ENCODE peak calls at places on chromosome 9, in six cellular contexts. P is body of pancreas, D is esophagus muscularis mucosa, J is tibial nerve, U is AG04450, Z is PC-3. G is an unnamed sample.

GRCh38 chr9:105508530-105508929 is 49.4 kb upstream of the FKTN start:
- DNase-seq in Z (no peak), U (no peak), D (no peak), P (no peak), J (no peak), G (no peak)

GRCh38 chr9:108056083-108056804 is 566.7 kb upstream of the KLF4 start:
- DNase-seq in Z (peak; percentile 79), P (no peak), U (no peak), J (no peak), D (no peak), G (no peak)

GRCh38 chr9:21668504-21668903 is 133.9 kb upstream of the MTAP start:
- DNase-seq in D (no peak), Z (no peak), U (no peak), P (no peak), J (no peak), G (no peak)

GRCh38 chr9:35680331-35681105 is 6.8 kb downstream of the CA9 start:
- DNase-seq in J (no peak), U (no peak), D (no peak), Z (no peak), P (no peak), G (no peak)

GRCh38 chr9:27162045-27162444 is 53.0 kb downstream of the TEK start:
- DNase-seq in U (peak; percentile 34), P (no peak), D (no peak), Z (no peak), J (no peak), G (no peak)

GRCh38 chr9:99073985-99074901 is 30.7 kb upstream of the TGFBR1 start:
- DNase-seq in Z (no peak), P (no peak), D (no peak), J (no peak), U (no peak), G (no peak)

GRCh38 chr9:20491612-20492011 is 130.7 kb downstream of the MLLT3 start:
- DNase-seq in Z (no peak), P (no peak), D (no peak), U (no peak), J (no peak), G (no peak)

GRCh38 chr9:124688238-124688904 is 82.7 kb downstream of the NR6A1 start:
- DNase-seq in U (no peak), Z (no peak), J (no peak), D (no peak), P (no peak), G (no peak)

GRCh38 chr9:123401879-123402513 is 46.0 kb downstream of the CRB2 start:
- DNase-seq in U (peak; percentile 27), P (no peak), Z (peak; percentile 49), J (peak; percentile 19), D (no peak), G (no peak)

GRCh38 chr9:87195306-87195705 is 248.0 kb upstream of the GAS1 start:
- DNase-seq in P (no peak), Z (no peak), J (no peak), U (no peak), D (no peak), G (no peak)

GRCh38 chr9:113705938-113706519 is 170.1 kb upstream of the ZNF618 start:
- DNase-seq in U (no peak), P (peak; percentile 37), J (no peak), D (no peak), Z (no peak), G (no peak)

GRCh38 chr9:112042769-112043168 is 132.3 kb downstream of the SUSD1 start:
- DNase-seq in Z (no peak), J (no peak), U (no peak), P (no peak), D (no peak), G (no peak)
- H3K27ac ChIP-seq in Z (peak overlapping the region; percentile 86), J (no peak overlapping the region), U (peak overlapping the region; percentile 85), P (no peak overlapping the region), D (no peak overlapping the region), G (no peak overlapping the region)

GRCh38 chr9:16203735-16204573 is 651.1 kb downstream of the CCDC171 start:
- DNase-seq in U (no peak), D (no peak), P (no peak), J (no peak), Z (no peak), G (no peak)

GRCh38 chr9:16202221-16202620 is 649.4 kb downstream of the CCDC171 start:
- DNase-seq in D (no peak), U (no peak), J (no peak), Z (no peak), P (no peak), G (no peak)

GRCh38 chr9:16206560-16206959 is 653.7 kb downstream of the CCDC171 start:
- DNase-seq in Z (no peak), J (no peak), U (no peak), D (peak; percentile 24), P (no peak), G (no peak)

GRCh38 chr9:16205455-16205854 is 652.6 kb downstream of the CCDC171 start:
- DNase-seq in D (peak; percentile 68), Z (no peak), P (no peak), J (no peak), U (no peak), G (no peak)

DNA sequence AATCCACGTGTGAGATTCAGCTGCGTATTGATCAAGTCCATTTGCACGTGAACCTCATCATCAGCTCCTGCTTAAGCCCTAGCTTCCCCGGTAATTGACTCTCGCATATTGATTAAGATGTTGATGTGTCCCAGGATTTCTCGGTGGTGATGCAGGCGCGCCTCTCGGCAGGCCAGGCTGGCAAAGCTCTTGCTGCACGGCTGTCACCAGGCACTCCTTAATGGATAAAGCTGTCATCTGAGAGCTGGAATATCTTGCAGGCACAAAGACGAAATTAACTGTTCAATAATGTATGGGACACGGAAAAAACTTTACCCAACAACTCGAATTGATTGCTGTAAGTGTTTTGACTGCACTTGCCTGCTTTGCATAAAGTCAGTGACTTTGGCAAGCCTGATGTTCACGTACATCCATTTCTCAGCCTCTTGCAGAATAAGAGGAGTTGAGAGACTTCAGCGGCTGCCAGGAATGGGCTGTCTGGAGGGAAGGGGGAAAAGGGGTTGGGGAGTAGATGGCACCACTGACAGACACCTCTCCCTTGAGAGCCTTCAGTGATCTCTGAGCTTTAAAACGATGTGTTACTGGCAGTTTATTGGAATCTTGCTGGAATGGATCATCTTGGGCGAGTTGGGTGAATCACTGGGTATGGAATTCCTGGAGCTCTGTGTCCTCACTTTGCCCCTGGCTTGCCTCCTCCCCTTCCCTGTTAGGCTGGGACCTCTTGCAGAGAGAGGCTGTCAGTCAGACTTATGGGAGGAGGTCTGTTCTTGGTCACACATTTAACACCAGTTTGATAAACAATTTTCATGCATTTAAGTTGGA is 650.3 kb downstream of the CCDC171 start:
- DNase-seq in D (peak; percentile 79), Z (peak; percentile 86), U (peak; percentile 70), P (no peak), J (no peak), G (no peak)
- H3K4me3 ChIP-seq in D (no peak overlapping the region), Z (no peak overlapping the region), U (no peak overlapping the region), P (no peak overlapping the region), J (no peak overlapping the region), G (no peak overlapping the region)

GRCh38 chr9:109992293-109992692 is 212.3 kb downstream of the PALM2AKAP2 start:
- DNase-seq in D (no peak), Z (no peak), J (no peak), U (no peak), P (no peak), G (no peak)

GRCh38 chr9:109981091-109981490 is 201.1 kb downstream of the PALM2AKAP2 start:
- DNase-seq in P (no peak), D (no peak), U (no peak), Z (peak; percentile 81), J (no peak), G (no peak)

GRCh38 chr9:109990541-109990940 is 210.5 kb downstream of the PALM2AKAP2 start:
- DNase-seq in P (no peak), Z (no peak), D (no peak), J (no peak), U (no peak), G (no peak)

GRCh38 chr9:109989296-109989695 is 209.3 kb downstream of the PALM2AKAP2 start:
- DNase-seq in Z (no peak), P (no peak), U (no peak), J (no peak), D (no peak), G (no peak)

GRCh38 chr9:109986423-109987055 is 206.5 kb downstream of the PALM2AKAP2 start:
- DNase-seq in P (no peak), D (no peak), J (no peak), Z (peak; percentile 69), U (peak; percentile 49), G (no peak)
- H3K27ac ChIP-seq in P (no peak overlapping the region), D (no peak overlapping the region), J (peak overlapping the region; percentile 43), Z (peak overlapping the region; percentile 42), U (peak overlapping the region; percentile 84), G (peak overlapping the region; percentile 11)

GRCh38 chr9:37034938-37035471 is 937 bp upstream of the PAX5 start:
- DNase-seq in J (no peak), D (no peak), P (no peak), Z (no peak), U (no peak), G (no peak)

GRCh38 chr9:37037137-37037743 is 3.2 kb upstream of the PAX5 start:
- DNase-seq in J (no peak), Z (no peak), U (no peak), D (no peak), P (no peak), G (no peak)

GRCh38 chr9:37036237-37037136 is 2.4 kb upstream of the PAX5 start:
- DNase-seq in Z (peak; percentile 4), U (no peak), P (peak; percentile 45), J (peak; percentile 18), D (no peak), G (peak; percentile 76)

GRCh38 chr9:37034320-37034937 is 361 bp upstream of the PAX5 start:
- DNase-seq in P (no peak), U (no peak), J (no peak), Z (peak; percentile 40), D (no peak), G (no peak)

DNA sequence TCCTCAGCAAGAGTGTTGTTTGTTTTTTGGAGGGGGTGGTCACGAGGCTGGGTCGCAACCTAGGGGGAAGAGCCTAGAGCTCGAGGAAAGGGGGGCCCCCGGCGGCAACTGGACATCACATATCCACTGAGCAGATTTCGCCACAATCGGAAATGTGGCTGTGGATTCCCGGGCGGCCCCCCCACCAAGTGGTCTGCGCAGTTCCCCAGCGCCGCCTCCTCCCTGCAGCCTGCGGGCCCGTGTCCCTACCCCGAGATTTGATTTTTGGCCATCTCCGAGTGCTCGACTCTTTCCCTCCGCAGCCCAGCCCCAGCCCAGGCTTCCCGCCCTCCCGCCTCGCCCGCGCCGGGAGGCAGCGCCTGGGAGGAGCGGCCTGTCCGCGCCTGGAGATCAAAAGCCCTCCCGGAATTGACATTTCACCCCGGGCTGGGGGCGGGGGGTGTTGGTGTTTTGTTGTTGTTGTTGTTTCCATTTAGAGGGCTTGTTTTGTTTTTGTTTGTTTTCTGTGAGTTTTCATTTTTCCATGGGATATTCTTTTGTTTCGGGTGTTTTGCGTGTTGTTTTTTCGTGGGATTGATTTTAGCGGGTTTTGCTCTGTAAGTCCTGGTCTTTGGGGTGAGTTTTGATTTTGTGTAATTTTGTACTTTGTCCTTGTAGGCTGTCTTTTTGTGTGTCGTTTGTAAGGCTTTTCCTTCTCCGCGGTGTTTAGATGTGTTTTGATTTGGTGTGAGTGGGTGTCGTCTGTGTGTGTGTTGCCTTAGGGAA is 1.6 kb upstream of the PAX5 start:
- DNase-seq in J (no peak), D (no peak), U (no peak), Z (no peak), P (no peak), G (no peak)
- H3K4me3 ChIP-seq in J (no peak overlapping the region), D (peak overlapping the region; percentile 5), U (no peak overlapping the region), Z (peak overlapping the region; percentile 72), P (no peak overlapping the region), G (no peak overlapping the region)